ENCODE peak calls at places on chromosomes 16 and 17, in four cellular contexts. O is HL-60, G is K562, R is GM12878. D is an unnamed sample.

GRCh38 chr17:39923836-39924690 is 3.3 kb downstream of the ORMDL3 start:
- DNase-seq in G (no peak), O (no peak), R (no peak), D (no peak)

GRCh38 chr16:67236551-67237395 is 9.8 kb downstream of the TMEM208 start:
- DNase-seq in G (peak), O (peak), R (no peak), D (peak)

GRCh38 chr17:80878876-80879722 is 112.5 kb upstream of the CHMP6 start:
- DNase-seq in O (no peak), G (no peak), R (no peak), D (no peak)

GRCh38 chr16:29315916-29316517 is 90.5 kb downstream of the NPIPB11 start:
- DNase-seq in O (no peak), G (peak), R (no peak), D (no peak)

GRCh38 chr17:14471052-14471451 is 170.2 kb downstream of the HS3ST3B1 start:
- DNase-seq in R (no peak), O (no peak), G (no peak), D (no peak)

GRCh38 chr17:48615212-48615962 is at the start of gene HOXB8:
- DNase-seq in G (no peak), R (no peak), O (no peak), D (no peak)

GRCh38 chr17:64060331-64060730 is 39.9 kb upstream of the ICAM2 start:
- DNase-seq in G (no peak), O (no peak), R (no peak), D (no peak)

GRCh38 chr16:51569204-51569911 is 418.3 kb upstream of the SALL1 start:
- DNase-seq in G (no peak), R (no peak), O (no peak), D (no peak)

GRCh38 chr17:18044609-18045008 is 5.4 kb downstream of the GID4 start:
- DNase-seq in R (no peak), O (no peak), G (no peak), D (no peak)

GRCh38 chr16:82031116-82032084 is 3.7 kb upstream of the HSD17B2 start:
- DNase-seq in G (peak), O (peak), R (no peak), D (no peak)

GRCh38 chr17:17944253-17944652 is 27.9 kb downstream of the TOM1L2 start:
- DNase-seq in O (no peak), R (no peak), G (no peak), D (no peak)

GRCh38 chr17:17683710-17684365 is 2.6 kb downstream of the RAI1 start:
- DNase-seq in G (no peak), R (no peak), O (no peak), D (no peak)

GRCh38 chr16:68898026-68898425 is 54.7 kb downstream of the TANGO6 start:
- DNase-seq in O (no peak), R (no peak), G (no peak), D (no peak)

GRCh38 chr16:68907297-68907999 is 64.1 kb downstream of the TANGO6 start:
- DNase-seq in R (no peak), O (no peak), G (no peak), D (no peak)

GRCh38 chr16:68900009-68900408 is 56.7 kb downstream of the TANGO6 start:
- DNase-seq in R (no peak), G (no peak), O (peak), D (no peak)

GRCh38 chr16:68901910-68902309 is 58.6 kb downstream of the TANGO6 start:
- DNase-seq in O (no peak), G (no peak), R (no peak), D (no peak)

DNA sequence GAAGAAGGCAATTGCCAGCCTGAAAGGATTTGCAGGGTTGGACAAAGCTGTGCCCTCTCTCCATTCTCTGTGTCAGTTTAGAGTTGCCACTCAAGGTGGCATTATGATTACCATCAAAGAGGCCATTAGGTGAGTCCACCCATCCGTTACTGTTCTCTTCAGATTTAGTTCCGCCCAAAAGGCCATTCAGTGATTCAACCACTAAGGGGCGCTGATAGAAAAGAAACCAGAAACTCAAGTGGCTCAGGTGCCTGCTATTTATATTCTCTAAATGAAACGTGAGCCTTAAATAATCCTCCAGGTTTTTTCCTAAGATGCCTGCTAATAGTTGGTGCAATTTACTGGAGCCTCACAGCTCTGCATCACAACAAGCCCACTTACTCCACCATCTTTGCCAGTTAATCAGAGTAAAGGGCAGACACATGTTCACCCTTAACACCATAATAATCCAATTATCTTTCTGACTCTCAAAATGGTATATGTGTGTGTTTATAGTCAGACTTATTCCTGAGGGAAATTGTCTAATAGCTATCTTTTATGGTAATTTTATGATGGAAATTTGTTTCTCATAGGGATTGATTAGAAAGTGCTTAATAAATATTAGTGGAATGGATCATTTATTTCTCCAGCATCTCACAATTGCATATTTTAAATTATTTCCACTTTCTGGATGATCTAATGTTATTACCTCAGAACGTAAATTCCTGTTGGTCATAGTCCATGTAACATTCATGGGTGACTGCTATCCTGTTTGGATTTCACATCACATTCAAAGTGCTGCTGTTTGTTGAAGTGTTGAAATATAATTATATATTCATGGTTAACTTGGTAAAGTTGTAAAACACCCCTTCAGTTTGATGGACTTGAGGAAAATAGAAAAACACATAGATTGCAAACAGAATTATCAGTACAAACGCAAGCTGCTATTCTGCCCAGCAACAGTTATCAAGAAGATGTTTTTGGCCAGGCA is 59.3 kb downstream of the TANGO6 start:
- DNase-seq in G (peak), O (peak), R (no peak), D (peak)
- TF ChIP-seq SPI1 in G (no peak), O (no peak), R (no peak), D (no peak)

GRCh38 chr16:2498531-2499253 is 15.1 kb upstream of the ATP6V0C start:
- DNase-seq in O (no peak), G (no peak), R (no peak), D (no peak)

GRCh38 chr16:2498085-2498484 is 15.7 kb upstream of the ATP6V0C start:
- DNase-seq in R (no peak), O (no peak), G (no peak), D (no peak)

GRCh38 chr16:2496223-2497115 is 17.3 kb upstream of the ATP6V0C start:
- DNase-seq in G (no peak), R (no peak), O (no peak), D (no peak)

GRCh38 chr16:2497641-2498040 is 16.1 kb upstream of the ATP6V0C start:
- DNase-seq in R (no peak), G (no peak), O (no peak), D (no peak)

DNA sequence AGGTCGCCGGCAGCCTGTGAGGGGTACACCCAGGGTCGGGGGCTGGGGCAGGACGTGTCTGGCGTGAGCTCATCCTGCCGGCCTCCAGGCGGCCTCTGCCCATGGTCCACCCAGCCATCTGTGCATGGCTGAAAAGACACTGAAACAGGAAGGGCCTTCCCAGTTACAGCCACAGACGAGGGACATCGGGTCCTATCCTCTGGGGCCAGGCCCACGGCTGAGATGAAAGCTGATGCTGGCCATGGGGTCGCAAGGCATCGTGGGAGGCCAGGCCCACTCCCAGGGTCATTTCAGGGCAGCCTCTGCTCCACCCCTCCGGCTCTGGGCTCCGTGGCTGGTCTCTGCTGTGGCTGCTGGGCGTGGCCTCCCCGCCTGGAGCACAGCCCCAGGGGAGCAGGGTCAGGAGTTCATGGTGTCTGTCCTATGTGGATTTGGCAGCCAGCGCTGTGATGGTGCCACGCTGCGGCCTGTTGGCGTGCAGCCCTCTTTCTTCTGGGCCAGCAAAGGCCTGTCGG is 16.6 kb upstream of the ATP6V0C start:
- DNase-seq in O (no peak), R (no peak), G (peak), D (no peak)
- TF ChIP-seq POLR2AphosphoS5 in O (no peak), R (no peak), G (no peak), D (no peak)

GRCh38 chr16:88395669-88396584 is 13.2 kb downstream of the ZNF469 start:
- DNase-seq in G (no peak), R (no peak), O (no peak), D (no peak)
- TF ChIP-seq SPI1 in G (no peak), R (no peak), O (no peak), D (no peak)

GRCh38 chr17:49646391-49647255 is 31.3 kb downstream of the SPOP start:
- DNase-seq in G (no peak), R (peak), O (no peak), D (no peak)
- TF ChIP-seq POLR2AphosphoS5 in G (no peak), R (no peak), O (no peak), D (no peak)

GRCh38 chr17:4806420-4806769 is 557 bp upstream of the PLD2 start:
- DNase-seq in O (no peak), R (no peak), G (no peak), D (no peak)
- TF ChIP-seq SPI1 in O (no peak), R (no peak), G (no peak), D (no peak)